ENCODE peak calls at places on chromosome 17, in ten cellular contexts. N, T, W, A, I, Z, G, J, O and P are unnamed samples.

GRCh38 chr17:9329251-9329921 is 246.2 kb downstream of the STX8 start:
- DNase-seq in N (no peak), T (peak; percentile 16), W (no peak), A (no peak), I (no peak), Z (no peak), G (no peak), J (no peak), O (no peak), P (no peak)

GRCh38 chr17:70767102-70767701 is 597.9 kb downstream of the KCNJ2 start:
- DNase-seq in N (no peak), T (no peak), W (no peak), A (peak; percentile 78), I (peak; percentile 4), Z (peak; percentile 57), G (peak; percentile 49), J (peak; percentile 26), O (peak; percentile 43), P (no peak)

GRCh38 chr17:79083191-79083971 is 8.8 kb downstream of the ENGASE start:
- DNase-seq in N (no peak), T (peak; percentile 17), W (no peak), A (no peak), I (no peak), Z (no peak), G (no peak), J (no peak), O (no peak), P (no peak)

GRCh38 chr17:3575506-3575905 is 17.9 kb upstream of the TRPV3 start:
- DNase-seq in N (no peak), T (no peak), W (no peak), A (peak; percentile 29), I (no peak), Z (peak; percentile 95), G (peak; percentile 96), J (peak; percentile 64), O (no peak), P (no peak)

GRCh38 chr17:958712-959451 is 20.7 kb downstream of the NXN start:
- DNase-seq in N (no peak), T (no peak), W (no peak), A (no peak), I (no peak), Z (no peak), G (no peak), J (no peak), O (no peak), P (no peak)

GRCh38 chr17:4908711-4909496 is 6.0 kb upstream of the CHRNE start:
- DNase-seq in N (peak; percentile 81), T (peak; percentile 90), W (peak; percentile 95), A (peak; percentile 97), I (peak; percentile 82), Z (peak; percentile 85), G (peak; percentile 91), J (peak; percentile 81), O (peak; percentile 74), P (peak; percentile 61)

GRCh38 chr17:70934834-70935233 is 765.5 kb downstream of the KCNJ2 start:
- DNase-seq in N (no peak), T (no peak), W (no peak), A (no peak), I (no peak), Z (no peak), G (no peak), J (no peak), O (no peak), P (no peak)

GRCh38 chr17:4110152-4110551 is 32.7 kb downstream of the ZZEF1 start:
- DNase-seq in N (no peak), T (no peak), W (no peak), A (peak; percentile 65), I (no peak), Z (peak; percentile 78), G (peak; percentile 64), J (peak; percentile 23), O (no peak), P (no peak)

DNA sequence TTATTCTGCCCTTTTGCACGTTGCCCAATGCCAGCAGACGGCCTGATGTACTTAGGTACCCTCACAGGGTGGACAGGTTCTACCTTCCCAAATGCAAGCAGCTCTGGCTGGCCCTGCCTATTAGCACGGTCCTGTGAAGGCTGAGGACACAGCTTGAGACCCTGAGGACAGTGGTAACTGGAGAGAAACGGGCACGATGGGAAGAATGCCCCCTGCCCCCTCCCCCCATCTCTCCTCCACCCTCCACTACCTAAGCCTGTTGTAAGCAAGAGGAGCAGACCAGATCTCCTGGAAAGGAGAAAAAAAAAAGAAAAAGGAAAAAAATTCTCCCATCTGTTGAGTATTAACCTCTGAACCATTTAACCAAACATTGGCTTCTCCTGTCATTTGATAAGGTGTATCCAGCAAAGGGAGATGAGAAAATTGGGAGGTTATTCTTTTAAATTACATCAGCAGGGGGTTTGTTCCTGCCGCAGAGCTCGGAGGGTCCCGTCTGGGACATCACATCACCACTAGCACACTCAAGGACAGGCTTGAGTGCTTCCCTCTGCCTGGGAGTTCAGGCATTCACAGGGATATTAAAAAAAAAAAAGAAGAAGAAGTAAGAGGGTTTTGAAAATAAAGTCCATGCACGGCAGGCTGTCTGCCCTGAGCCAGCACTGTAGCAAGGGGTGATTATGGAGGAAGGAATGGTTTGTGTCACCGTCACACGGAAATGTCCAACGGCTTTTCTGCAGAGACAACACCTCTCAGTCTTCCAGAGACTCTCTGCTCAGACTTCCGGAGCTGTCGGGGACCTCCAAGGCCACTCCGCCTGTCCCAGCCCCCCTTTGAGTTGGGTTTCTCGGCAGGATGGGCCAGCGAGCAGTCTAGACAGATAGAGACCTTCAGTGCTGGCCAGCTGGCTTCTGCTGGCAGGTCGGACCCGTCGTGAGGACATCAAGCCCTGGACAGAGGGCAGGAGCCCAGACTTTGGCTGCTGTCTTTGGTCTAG is 33.8 kb downstream of the MEOX1 start:
- DNase-seq in N (no peak), T (no peak), W (no peak), A (no peak), I (no peak), Z (no peak), G (no peak), J (no peak), O (no peak), P (no peak)
- TF ChIP-seq CTCF in N (no peak), T (no peak), W (no peak), A (no peak), I (no peak), Z (no peak), G (no peak), J (no peak), O (no peak), P (no peak)

GRCh38 chr17:58247511-58248363 is 9.4 kb downstream of the LPO start:
- DNase-seq in N (no peak), T (no peak), W (no peak), A (no peak), I (no peak), Z (no peak), G (no peak), J (no peak), O (no peak), P (no peak)

GRCh38 chr17:58248955-58249269 is 10.5 kb downstream of the LPO start:
- DNase-seq in N (no peak), T (no peak), W (no peak), A (no peak), I (no peak), Z (no peak), G (no peak), J (no peak), O (no peak), P (no peak)

GRCh38 chr17:58252141-58252540 is 13.8 kb downstream of the LPO start:
- DNase-seq in N (no peak), T (no peak), W (no peak), A (no peak), I (no peak), Z (no peak), G (no peak), J (no peak), O (no peak), P (no peak)

GRCh38 chr17:58250344-58251011 is 12.1 kb downstream of the LPO start:
- DNase-seq in N (no peak), T (no peak), W (no peak), A (no peak), I (no peak), Z (no peak), G (no peak), J (no peak), O (no peak), P (no peak)

DNA sequence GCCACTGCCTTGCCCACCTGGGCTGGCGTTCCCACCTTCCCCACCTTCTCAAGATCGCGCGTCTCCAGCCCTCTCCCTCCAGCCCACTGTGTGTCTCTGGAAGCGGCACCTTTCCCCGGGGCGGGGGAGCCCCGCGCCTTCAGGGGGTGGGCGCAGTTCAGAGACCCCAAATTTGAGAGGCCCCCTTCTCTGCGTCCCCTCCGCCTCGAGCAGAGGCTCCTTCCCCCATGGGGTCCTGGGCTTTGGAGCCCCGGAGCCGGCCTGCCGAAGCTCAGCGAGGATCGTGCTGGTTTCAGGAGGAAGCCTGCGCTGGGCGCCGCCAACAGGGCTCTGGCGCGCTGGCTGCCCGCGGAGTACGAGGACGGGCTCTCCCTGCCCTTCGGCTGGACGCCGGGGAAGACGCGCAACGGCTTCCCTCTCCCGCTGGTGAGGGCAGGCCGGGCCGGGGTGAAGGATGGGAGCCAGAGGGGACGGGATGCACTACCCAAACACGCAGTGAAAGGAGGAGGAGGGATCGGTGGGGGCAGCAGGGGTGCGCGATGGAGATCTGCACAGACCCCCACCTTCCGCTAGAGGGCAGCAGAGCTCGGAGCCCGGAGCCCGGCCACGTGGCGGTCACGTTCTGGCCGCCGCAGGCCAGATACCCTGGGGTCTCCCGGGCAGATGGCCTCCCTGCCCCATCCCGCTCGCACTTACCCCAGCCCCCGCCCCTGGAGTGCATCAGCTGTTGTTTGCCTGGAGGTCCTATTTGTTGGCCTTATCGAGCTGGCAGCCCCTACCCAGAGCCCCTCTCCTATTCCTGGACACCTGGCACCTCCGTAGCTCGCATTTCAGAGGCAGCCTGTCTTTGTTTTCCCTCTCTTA is 11.1 kb downstream of the LPO start:
- DNase-seq in N (peak; percentile 50), T (peak; percentile 90), W (peak; percentile 80), A (peak; percentile 49), I (peak; percentile 89), Z (peak; percentile 58), G (no peak), J (peak; percentile 82), O (peak; percentile 48), P (peak; percentile 80)
- TF ChIP-seq CTCF in N (peak; percentile 79), T (peak; percentile 97), W (peak; percentile 56), A (peak; percentile 81), I (peak; percentile 75), Z (peak; percentile 94), G (peak; percentile 94), J (peak; percentile 97), O (peak; percentile 80), P (peak; percentile 71)

GRCh38 chr17:37570527-37571093 is 38.6 kb downstream of the SYNRG start:
- DNase-seq in N (peak; percentile 53), T (peak; percentile 62), W (no peak), A (peak; percentile 49), I (peak; percentile 48), Z (peak; percentile 90), G (peak; percentile 87), J (peak; percentile 94), O (peak; percentile 57), P (no peak)
- TF ChIP-seq CTCF in N (peak; percentile 51), T (peak; percentile 52), W (no peak), A (peak; percentile 59), I (peak; percentile 6), Z (peak; percentile 80), G (peak; percentile 70), J (peak; percentile 75), O (peak; percentile 79), P (no peak)

DNA sequence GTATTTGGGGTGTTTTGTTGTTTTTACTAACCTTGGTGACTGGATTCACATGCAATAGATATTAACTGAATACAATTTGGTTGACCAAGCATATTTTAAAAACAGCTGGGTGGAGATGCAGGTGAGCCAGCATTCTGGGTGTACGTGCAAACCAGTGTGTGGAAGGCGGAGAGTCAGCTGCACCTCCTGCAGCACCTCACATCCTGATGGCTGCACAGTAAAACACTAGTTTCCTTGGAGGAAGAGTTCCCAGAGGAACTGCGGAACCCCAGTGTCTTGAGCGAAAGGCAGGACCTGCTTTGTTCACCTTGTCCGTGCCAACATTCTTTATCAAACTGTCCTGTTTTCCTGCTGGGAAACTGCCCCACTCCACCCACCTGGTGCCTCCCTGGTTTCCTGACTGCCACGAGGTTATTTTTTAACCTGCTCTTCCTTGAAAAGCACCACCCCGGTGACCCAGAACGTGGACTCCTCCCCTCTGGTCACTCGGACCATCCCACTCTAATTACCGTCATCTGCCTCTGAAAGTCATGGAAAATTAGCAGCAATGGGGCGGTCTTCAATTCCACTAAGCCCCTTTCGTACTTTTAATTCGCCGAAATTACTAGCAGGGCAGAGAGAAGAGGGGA is 1.0 kb upstream of the YPEL2 start:
- DNase-seq in N (peak; percentile 11), T (no peak), W (peak; percentile 77), A (no peak), I (no peak), Z (peak; percentile 24), G (peak; percentile 34), J (no peak), O (no peak), P (no peak)
- TF ChIP-seq CTCF in N (no peak), T (no peak), W (no peak), A (no peak), I (no peak), Z (no peak), G (no peak), J (no peak), O (no peak), P (no peak)